ENCODE peak calls at places on chromosomes 5 and 9, in four cellular contexts. N is psoas muscle, T is left ventricle myocardium inferior, W is Panc1. M is an unnamed sample.

GRCh38 chr5:98214240-98215051 is 559.0 kb upstream of the RGMB start:
- DNase-seq in N (peak), T (peak), W (no peak), M (peak)

GRCh38 chr5:199821-200645 is 8.7 kb downstream of the LRRC14B start:
- DNase-seq in N (no peak), T (no peak), W (no peak), M (no peak)

GRCh38 chr9:126844085-126844484 is 16.4 kb upstream of the ZBTB34 start:
- DNase-seq in N (no peak), T (no peak), W (no peak), M (peak)

GRCh38 chr5:10552183-10553143 is 11.4 kb upstream of the ANKRD33B start:
- DNase-seq in N (no peak), T (no peak), W (no peak), M (no peak)

GRCh38 chr5:31328031-31328430 is 134.5 kb downstream of the CDH6 start:
- DNase-seq in N (no peak), T (no peak), W (no peak), M (no peak)

GRCh38 chr5:181281077-181281983 is 20.4 kb upstream of the TRIM52 start:
- DNase-seq in N (no peak), T (no peak), W (no peak), M (no peak)

GRCh38 chr5:147483197-147483790 is 26.6 kb downstream of the DPYSL3 start:
- DNase-seq in N (no peak), T (no peak), W (no peak), M (no peak)

GRCh38 chr5:139232161-139232724 is 34.1 kb upstream of the SIL1 start:
- DNase-seq in N (no peak), T (no peak), W (no peak), M (no peak)

GRCh38 chr9:35758475-35759050 is 4.5 kb upstream of the MSMP start:
- DNase-seq in N (no peak), T (no peak), W (no peak), M (no peak)

GRCh38 chr5:120512757-120513650 is 48.9 kb downstream of the PRR16 start:
- DNase-seq in N (no peak), T (no peak), W (no peak), M (no peak)

GRCh38 chr5:120512068-120512467 is 48.0 kb downstream of the PRR16 start:
- DNase-seq in N (no peak), T (no peak), W (no peak), M (no peak)

GRCh38 chr5:120510098-120510634 is 46.1 kb downstream of the PRR16 start:
- DNase-seq in N (no peak), T (no peak), W (no peak), M (no peak)

GRCh38 chr5:120509056-120509455 is 45.0 kb downstream of the PRR16 start:
- DNase-seq in N (no peak), T (no peak), W (no peak), M (no peak)

DNA sequence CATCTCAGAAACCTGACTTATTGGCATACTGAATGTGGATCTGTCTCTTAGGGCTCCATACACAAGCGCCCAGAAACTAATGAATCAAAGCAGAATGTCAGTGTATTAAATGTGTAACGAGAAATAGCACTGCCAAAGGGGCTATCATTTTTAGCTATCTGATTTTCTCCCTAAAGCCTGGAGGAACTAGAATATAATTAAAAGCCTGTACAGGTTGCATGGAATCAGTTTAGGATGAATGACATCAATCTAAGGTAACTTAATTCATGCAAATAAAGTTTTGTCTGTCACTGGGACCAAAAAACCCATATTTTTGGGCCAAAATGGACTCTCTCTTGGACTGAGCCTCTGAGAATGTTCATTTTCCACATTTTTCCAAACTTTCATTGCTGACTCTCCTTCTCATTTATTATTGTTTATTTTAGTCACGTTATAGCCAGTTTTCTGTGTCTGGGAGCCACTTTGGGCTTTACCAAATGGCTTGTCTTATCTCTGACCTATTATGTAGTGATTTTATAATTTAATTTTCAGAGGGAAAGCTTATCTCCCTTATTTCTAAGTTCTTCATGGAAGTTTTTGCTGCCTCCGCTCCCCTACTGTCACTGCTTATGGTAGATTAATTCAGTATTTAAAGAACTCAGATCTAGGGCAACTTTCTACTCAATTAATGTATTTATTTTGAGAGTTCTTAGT is 47.0 kb downstream of the PRR16 start:
- DNase-seq in N (no peak), T (no peak), W (no peak), M (no peak)
- TF ChIP-seq CTCF in N (no peak), T (no peak), W (no peak), M (no peak)

DNA sequence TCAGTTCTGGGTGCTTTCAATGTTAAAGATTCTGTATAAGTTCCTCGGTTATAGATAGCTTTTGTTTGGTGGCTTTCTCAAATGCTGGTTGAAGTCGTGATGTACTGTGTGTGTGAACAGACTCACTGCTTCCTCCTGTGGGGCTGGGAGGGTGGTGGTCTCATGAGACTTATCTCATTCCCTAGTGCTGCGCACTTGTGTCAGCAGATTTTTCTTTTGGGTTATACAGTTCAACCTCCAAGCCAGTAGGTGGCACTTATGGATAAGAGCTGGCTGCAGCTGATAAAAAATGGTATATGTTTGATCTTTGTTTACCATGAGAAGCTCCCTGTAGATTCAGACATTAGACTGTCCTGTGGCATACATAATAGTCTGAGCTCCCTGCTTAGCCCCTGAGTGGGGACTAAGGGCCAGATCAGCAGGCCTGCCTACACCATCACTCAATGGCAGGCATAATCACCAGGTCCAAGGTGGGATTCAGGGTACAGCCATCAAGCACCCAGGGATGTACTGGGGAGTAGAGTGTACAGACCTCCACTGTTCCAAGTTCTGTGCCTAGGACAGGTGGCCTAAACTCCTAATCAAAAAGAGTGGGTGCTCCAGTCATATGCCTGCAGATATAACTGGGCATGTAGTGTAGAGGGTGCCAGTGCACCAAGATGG is 174.2 kb downstream of the OXCT1 start:
- DNase-seq in N (no peak), T (no peak), W (no peak), M (no peak)
- TF ChIP-seq CTCF in N (no peak), T (peak), W (peak), M (peak)

GRCh38 chr9:79604921-79605562 is 33.3 kb downstream of the TLE4 start:
- DNase-seq in N (no peak), T (no peak), W (no peak), M (no peak)

GRCh38 chr9:79613145-79613544 is 41.4 kb downstream of the TLE4 start:
- DNase-seq in N (no peak), T (no peak), W (no peak), M (no peak)

GRCh38 chr9:79610019-79610760 is 38.4 kb downstream of the TLE4 start:
- DNase-seq in N (no peak), T (no peak), W (no peak), M (peak)

GRCh38 chr9:79611091-79611614 is 39.4 kb downstream of the TLE4 start:
- DNase-seq in N (no peak), T (no peak), W (no peak), M (peak)

DNA sequence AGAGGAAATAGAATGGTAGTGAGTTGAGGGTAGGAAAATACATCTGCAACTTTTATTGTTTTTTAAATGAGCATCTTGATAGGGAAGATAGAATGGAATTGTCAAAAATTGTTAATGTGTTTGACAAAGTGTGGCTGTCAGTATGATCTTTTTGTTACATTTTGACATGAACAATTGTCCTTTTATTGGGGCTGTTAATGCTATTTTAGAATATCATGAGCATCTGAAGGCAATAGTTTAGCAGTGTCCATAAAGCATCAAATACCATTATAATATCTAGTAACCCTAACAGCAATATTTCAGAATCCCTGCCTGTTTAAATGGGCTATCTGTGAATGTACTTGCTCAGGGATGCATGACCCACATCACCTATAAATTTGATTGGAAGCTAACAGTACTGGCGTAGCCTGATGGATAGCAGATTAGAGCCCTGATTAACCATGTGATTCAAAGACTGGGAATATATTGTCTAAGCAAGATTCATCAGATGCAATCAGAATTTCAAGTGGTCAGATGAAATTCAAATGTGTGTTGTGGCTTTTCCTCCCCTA is 37.8 kb downstream of the TLE4 start:
- DNase-seq in N (no peak), T (no peak), W (no peak), M (no peak)
- TF ChIP-seq CTCF in N (no peak), T (no peak), W (no peak), M (no peak)

DNA sequence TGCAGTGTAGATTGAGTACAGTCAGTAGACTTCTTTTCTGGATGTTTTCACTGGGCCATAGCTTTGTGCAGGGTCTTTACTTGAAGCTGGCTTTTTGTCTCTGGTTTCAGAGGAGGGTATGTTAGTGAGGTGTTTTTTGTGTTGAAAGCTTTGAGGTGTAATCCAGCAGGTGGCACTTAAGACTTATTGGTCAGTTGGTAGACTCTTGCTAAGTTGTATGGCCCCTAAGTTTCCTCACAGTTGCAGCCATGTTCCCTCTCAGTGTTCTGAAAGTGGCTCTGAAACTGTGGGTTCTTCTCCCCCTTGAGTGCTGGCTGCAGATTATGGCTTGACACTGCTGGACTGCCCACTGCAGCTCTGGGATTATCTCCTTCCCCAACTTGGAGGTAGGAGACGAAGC is 55.7 kb upstream of the SLC44A1 start:
- DNase-seq in N (no peak), T (no peak), W (no peak), M (no peak)
- TF ChIP-seq CTCF in N (peak), T (peak), W (no peak), M (peak)

DNA sequence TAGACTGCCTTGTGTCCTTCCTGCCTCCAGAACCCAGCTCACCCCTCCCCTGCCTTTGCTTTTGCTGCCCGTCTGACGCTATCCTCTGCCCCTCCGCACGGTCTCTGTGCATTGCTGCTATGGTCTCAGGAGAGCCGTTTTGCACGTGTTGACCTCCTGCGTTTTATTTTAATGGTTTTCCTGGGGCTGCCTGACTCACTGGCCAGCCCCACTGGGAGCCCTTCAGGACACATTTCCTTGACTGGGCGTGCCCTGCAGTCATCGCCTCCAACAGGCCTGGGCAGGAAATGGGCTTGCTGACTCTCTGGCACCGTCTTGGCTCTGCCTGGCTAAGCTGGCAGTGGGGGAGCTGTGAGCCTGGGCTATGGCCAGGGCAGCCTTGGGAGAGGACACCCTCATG is 17.9 kb upstream of the ASS1 start:
- DNase-seq in N (peak), T (no peak), W (no peak), M (peak)
- TF ChIP-seq CTCF in N (no peak), T (no peak), W (no peak), M (peak)